ENCODE peak calls at places on chromosomes 13 and 19, in five cellular contexts. One of them, this sample, is unnamed.

GRCh38 chr19:1055028-1055425 is 11.9 kb upstream of the ARHGAP45 start:
- DNase-seq in cardiac fibroblast: no peak
- DNase-seq in stimulated activated CD4-positive, alpha-beta T cell treated with anti-CD3 and anti-CD28 coated beads, Interleukin-2, amount 100 ng/mL, for 48 hours: no peak
- DNase-seq in mucosa of gallbladder: no peak
- DNase-seq in upper lobe of right lung: no peak
- DNase-seq in this sample: no peak

GRCh38 chr13:66099825-66100224 is 1130.3 kb downstream of the PCDH9 start:
- DNase-seq in stimulated activated CD4-positive, alpha-beta T cell treated with anti-CD3 and anti-CD28 coated beads, Interleukin-2, amount 100 ng/mL, for 48 hours: no peak
- DNase-seq in mucosa of gallbladder: no peak
- DNase-seq in upper lobe of right lung: no peak
- DNase-seq in cardiac fibroblast: no peak
- DNase-seq in this sample: no peak

GRCh38 chr19:18939922-18940775 is 868 bp downstream of the HOMER3 start:
- DNase-seq in mucosa of gallbladder: peak; percentile 38
- DNase-seq in upper lobe of right lung: peak; percentile 75
- DNase-seq in cardiac fibroblast: peak; percentile 46
- DNase-seq in stimulated activated CD4-positive, alpha-beta T cell treated with anti-CD3 and anti-CD28 coated beads, Interleukin-2, amount 100 ng/mL, for 48 hours: no peak
- DNase-seq in this sample: no peak

GRCh38 chr13:51004918-51005460 is 95.4 kb downstream of the RNASEH2B start:
- DNase-seq in upper lobe of right lung: no peak
- DNase-seq in stimulated activated CD4-positive, alpha-beta T cell treated with anti-CD3 and anti-CD28 coated beads, Interleukin-2, amount 100 ng/mL, for 48 hours: no peak
- DNase-seq in mucosa of gallbladder: no peak
- DNase-seq in cardiac fibroblast: no peak
- DNase-seq in this sample: no peak

GRCh38 chr13:45950343-45950995 is 98.9 kb upstream of the SIAH3 start:
- DNase-seq in mucosa of gallbladder: no peak
- DNase-seq in upper lobe of right lung: no peak
- DNase-seq in stimulated activated CD4-positive, alpha-beta T cell treated with anti-CD3 and anti-CD28 coated beads, Interleukin-2, amount 100 ng/mL, for 48 hours: no peak
- DNase-seq in cardiac fibroblast: peak; percentile 13
- DNase-seq in this sample: no peak

GRCh38 chr13:97276862-97277269 is 54.7 kb downstream of the MBNL2 start:
- DNase-seq in upper lobe of right lung: no peak
- DNase-seq in cardiac fibroblast: peak; percentile 31
- DNase-seq in stimulated activated CD4-positive, alpha-beta T cell treated with anti-CD3 and anti-CD28 coated beads, Interleukin-2, amount 100 ng/mL, for 48 hours: no peak
- DNase-seq in mucosa of gallbladder: no peak
- DNase-seq in this sample: no peak

GRCh38 chr19:33282036-33282686 is 20.2 kb downstream of the CEBPA start:
- DNase-seq in cardiac fibroblast: no peak
- DNase-seq in mucosa of gallbladder: no peak
- DNase-seq in upper lobe of right lung: no peak
- DNase-seq in stimulated activated CD4-positive, alpha-beta T cell treated with anti-CD3 and anti-CD28 coated beads, Interleukin-2, amount 100 ng/mL, for 48 hours: no peak
- DNase-seq in this sample: no peak

GRCh38 chr19:5950744-5951143 is 27.2 kb downstream of the RANBP3 start:
- DNase-seq in stimulated activated CD4-positive, alpha-beta T cell treated with anti-CD3 and anti-CD28 coated beads, Interleukin-2, amount 100 ng/mL, for 48 hours: no peak
- DNase-seq in upper lobe of right lung: no peak
- DNase-seq in cardiac fibroblast: no peak
- DNase-seq in mucosa of gallbladder: no peak
- DNase-seq in this sample: no peak

GRCh38 chr13:102310691-102311432 is 91.0 kb downstream of the FGF14 start:
- DNase-seq in cardiac fibroblast: no peak
- DNase-seq in stimulated activated CD4-positive, alpha-beta T cell treated with anti-CD3 and anti-CD28 coated beads, Interleukin-2, amount 100 ng/mL, for 48 hours: no peak
- DNase-seq in mucosa of gallbladder: no peak
- DNase-seq in upper lobe of right lung: no peak
- DNase-seq in this sample: no peak

GRCh38 chr19:10419200-10419645 is 1.1 kb upstream of the PDE4A start:
- DNase-seq in cardiac fibroblast: no peak
- DNase-seq in mucosa of gallbladder: no peak
- DNase-seq in stimulated activated CD4-positive, alpha-beta T cell treated with anti-CD3 and anti-CD28 coated beads, Interleukin-2, amount 100 ng/mL, for 48 hours: no peak
- DNase-seq in upper lobe of right lung: no peak
- DNase-seq in this sample: no peak

GRCh38 chr13:35733832-35734231 is 257.3 kb upstream of the MAB21L1 start:
- DNase-seq in cardiac fibroblast: peak; percentile 76
- DNase-seq in stimulated activated CD4-positive, alpha-beta T cell treated with anti-CD3 and anti-CD28 coated beads, Interleukin-2, amount 100 ng/mL, for 48 hours: no peak
- DNase-seq in mucosa of gallbladder: no peak
- DNase-seq in upper lobe of right lung: no peak
- DNase-seq in this sample: no peak

GRCh38 chr19:9838324-9838723 is 3.2 kb downstream of the PIN1 start:
- DNase-seq in mucosa of gallbladder: no peak
- DNase-seq in upper lobe of right lung: no peak
- DNase-seq in cardiac fibroblast: no peak
- DNase-seq in stimulated activated CD4-positive, alpha-beta T cell treated with anti-CD3 and anti-CD28 coated beads, Interleukin-2, amount 100 ng/mL, for 48 hours: no peak
- DNase-seq in this sample: no peak

GRCh38 chr13:43196171-43196611 is 172.8 kb downstream of the DNAJC15 start:
- DNase-seq in upper lobe of right lung: no peak
- DNase-seq in mucosa of gallbladder: no peak
- DNase-seq in cardiac fibroblast: peak; percentile 60
- DNase-seq in stimulated activated CD4-positive, alpha-beta T cell treated with anti-CD3 and anti-CD28 coated beads, Interleukin-2, amount 100 ng/mL, for 48 hours: no peak
- DNase-seq in this sample: no peak

GRCh38 chr13:93151277-93151676 is 75.3 kb upstream of the GPC6 start:
- DNase-seq in stimulated activated CD4-positive, alpha-beta T cell treated with anti-CD3 and anti-CD28 coated beads, Interleukin-2, amount 100 ng/mL, for 48 hours: no peak
- DNase-seq in upper lobe of right lung: no peak
- DNase-seq in cardiac fibroblast: peak; percentile 90
- DNase-seq in mucosa of gallbladder: no peak
- DNase-seq in this sample: no peak

GRCh38 chr19:50173144-50173543 is 10.1 kb upstream of the IZUMO2 start:
- DNase-seq in cardiac fibroblast: no peak
- DNase-seq in upper lobe of right lung: no peak
- DNase-seq in mucosa of gallbladder: peak; percentile 41
- DNase-seq in stimulated activated CD4-positive, alpha-beta T cell treated with anti-CD3 and anti-CD28 coated beads, Interleukin-2, amount 100 ng/mL, for 48 hours: no peak
- DNase-seq in this sample: no peak

GRCh38 chr13:98528663-98529064 is 48.2 kb downstream of the STK24 start:
- DNase-seq in upper lobe of right lung: no peak
- DNase-seq in mucosa of gallbladder: no peak
- DNase-seq in stimulated activated CD4-positive, alpha-beta T cell treated with anti-CD3 and anti-CD28 coated beads, Interleukin-2, amount 100 ng/mL, for 48 hours: no peak
- DNase-seq in cardiac fibroblast: peak; percentile 26
- DNase-seq in this sample: no peak

GRCh38 chr19:19109601-19110000 is 28.7 kb downstream of the TMEM161A start:
- DNase-seq in cardiac fibroblast: peak; percentile 21
- DNase-seq in mucosa of gallbladder: no peak
- DNase-seq in stimulated activated CD4-positive, alpha-beta T cell treated with anti-CD3 and anti-CD28 coated beads, Interleukin-2, amount 100 ng/mL, for 48 hours: no peak
- DNase-seq in upper lobe of right lung: no peak
- DNase-seq in this sample: no peak

GRCh38 chr19:1401138-1401888 is at the start of gene GAMT:
- DNase-seq in cardiac fibroblast: peak; percentile 41
- DNase-seq in mucosa of gallbladder: no peak
- DNase-seq in upper lobe of right lung: no peak
- DNase-seq in stimulated activated CD4-positive, alpha-beta T cell treated with anti-CD3 and anti-CD28 coated beads, Interleukin-2, amount 100 ng/mL, for 48 hours: peak; percentile 59
- DNase-seq in this sample: peak; percentile 47

GRCh38 chr13:93472296-93472695 is 245.7 kb downstream of the GPC6 start:
- DNase-seq in cardiac fibroblast: no peak
- DNase-seq in mucosa of gallbladder: no peak
- DNase-seq in upper lobe of right lung: no peak
- DNase-seq in stimulated activated CD4-positive, alpha-beta T cell treated with anti-CD3 and anti-CD28 coated beads, Interleukin-2, amount 100 ng/mL, for 48 hours: no peak
- DNase-seq in this sample: no peak

GRCh38 chr19:49678970-49679831 is 2.1 kb downstream of the PRMT1 start:
- DNase-seq in stimulated activated CD4-positive, alpha-beta T cell treated with anti-CD3 and anti-CD28 coated beads, Interleukin-2, amount 100 ng/mL, for 48 hours: no peak
- DNase-seq in upper lobe of right lung: no peak
- DNase-seq in cardiac fibroblast: no peak
- DNase-seq in mucosa of gallbladder: no peak
- DNase-seq in this sample: no peak

GRCh38 chr19:4120531-4120930 is 3.4 kb downstream of the MAP2K2 start:
- DNase-seq in cardiac fibroblast: peak; percentile 74
- DNase-seq in stimulated activated CD4-positive, alpha-beta T cell treated with anti-CD3 and anti-CD28 coated beads, Interleukin-2, amount 100 ng/mL, for 48 hours: no peak
- DNase-seq in mucosa of gallbladder: no peak
- DNase-seq in upper lobe of right lung: no peak
- DNase-seq in this sample: no peak

GRCh38 chr13:25267715-25268114 is 19.6 kb downstream of the MTMR6 start:
- DNase-seq in cardiac fibroblast: peak; percentile 41
- DNase-seq in mucosa of gallbladder: no peak
- DNase-seq in stimulated activated CD4-positive, alpha-beta T cell treated with anti-CD3 and anti-CD28 coated beads, Interleukin-2, amount 100 ng/mL, for 48 hours: no peak
- DNase-seq in upper lobe of right lung: no peak
- DNase-seq in this sample: peak; percentile 11

GRCh38 chr19:19752760-19753403 is 20.0 kb upstream of the ZNF14 start:
- DNase-seq in upper lobe of right lung: no peak
- DNase-seq in cardiac fibroblast: no peak
- DNase-seq in mucosa of gallbladder: no peak
- DNase-seq in stimulated activated CD4-positive, alpha-beta T cell treated with anti-CD3 and anti-CD28 coated beads, Interleukin-2, amount 100 ng/mL, for 48 hours: no peak
- DNase-seq in this sample: no peak

GRCh38 chr19:36215276-36216171 is 618 bp downstream of the ZNF146 start:
- DNase-seq in cardiac fibroblast: peak; percentile 60
- DNase-seq in mucosa of gallbladder: no peak
- DNase-seq in stimulated activated CD4-positive, alpha-beta T cell treated with anti-CD3 and anti-CD28 coated beads, Interleukin-2, amount 100 ng/mL, for 48 hours: no peak
- DNase-seq in upper lobe of right lung: no peak
- DNase-seq in this sample: no peak

GRCh38 chr19:51327066-51327985 is 14.6 kb downstream of the VSIG10L start:
- DNase-seq in cardiac fibroblast: peak; percentile 60
- DNase-seq in mucosa of gallbladder: peak; percentile 48
- DNase-seq in upper lobe of right lung: peak; percentile 75
- DNase-seq in stimulated activated CD4-positive, alpha-beta T cell treated with anti-CD3 and anti-CD28 coated beads, Interleukin-2, amount 100 ng/mL, for 48 hours: peak; percentile 66
- DNase-seq in this sample: peak; percentile 29

GRCh38 chr13:97231832-97232201 is 9.7 kb downstream of the MBNL2 start:
- DNase-seq in upper lobe of right lung: no peak
- DNase-seq in cardiac fibroblast: peak; percentile 42
- DNase-seq in mucosa of gallbladder: no peak
- DNase-seq in stimulated activated CD4-positive, alpha-beta T cell treated with anti-CD3 and anti-CD28 coated beads, Interleukin-2, amount 100 ng/mL, for 48 hours: no peak
- DNase-seq in this sample: no peak

GRCh38 chr19:33176670-33177416 is 17.3 kb upstream of the LRP3 start:
- DNase-seq in upper lobe of right lung: peak; percentile 98
- DNase-seq in cardiac fibroblast: peak; percentile 99
- DNase-seq in stimulated activated CD4-positive, alpha-beta T cell treated with anti-CD3 and anti-CD28 coated beads, Interleukin-2, amount 100 ng/mL, for 48 hours: peak; percentile 94
- DNase-seq in mucosa of gallbladder: peak; percentile 99
- DNase-seq in this sample: peak; percentile 99

GRCh38 chr19:47438793-47439220 is 19.5 kb upstream of the MEIS3 start:
- DNase-seq in cardiac fibroblast: no peak
- DNase-seq in upper lobe of right lung: no peak
- DNase-seq in stimulated activated CD4-positive, alpha-beta T cell treated with anti-CD3 and anti-CD28 coated beads, Interleukin-2, amount 100 ng/mL, for 48 hours: no peak
- DNase-seq in mucosa of gallbladder: no peak
- DNase-seq in this sample: no peak

GRCh38 chr19:17125052-17125727 is 49.6 kb downstream of the MYO9B start:
- DNase-seq in upper lobe of right lung: no peak
- DNase-seq in stimulated activated CD4-positive, alpha-beta T cell treated with anti-CD3 and anti-CD28 coated beads, Interleukin-2, amount 100 ng/mL, for 48 hours: no peak
- DNase-seq in mucosa of gallbladder: no peak
- DNase-seq in cardiac fibroblast: peak; percentile 59
- DNase-seq in this sample: peak; percentile 77

GRCh38 chr13:44051923-44052322 is 172.2 kb downstream of the LACC1 start:
- DNase-seq in stimulated activated CD4-positive, alpha-beta T cell treated with anti-CD3 and anti-CD28 coated beads, Interleukin-2, amount 100 ng/mL, for 48 hours: no peak
- DNase-seq in cardiac fibroblast: peak; percentile 12
- DNase-seq in upper lobe of right lung: no peak
- DNase-seq in mucosa of gallbladder: no peak
- DNase-seq in this sample: no peak

GRCh38 chr19:30324982-30325381 is 47.2 kb upstream of the ZNF536 start:
- DNase-seq in mucosa of gallbladder: no peak
- DNase-seq in upper lobe of right lung: no peak
- DNase-seq in cardiac fibroblast: no peak
- DNase-seq in stimulated activated CD4-positive, alpha-beta T cell treated with anti-CD3 and anti-CD28 coated beads, Interleukin-2, amount 100 ng/mL, for 48 hours: no peak
- DNase-seq in this sample: no peak

GRCh38 chr13:90154311-90154960 is 1193.1 kb upstream of the MIR17HG start:
- DNase-seq in cardiac fibroblast: no peak
- DNase-seq in mucosa of gallbladder: no peak
- DNase-seq in stimulated activated CD4-positive, alpha-beta T cell treated with anti-CD3 and anti-CD28 coated beads, Interleukin-2, amount 100 ng/mL, for 48 hours: no peak
- DNase-seq in upper lobe of right lung: no peak
- DNase-seq in this sample: no peak

GRCh38 chr19:18848860-18849661 is 17.3 kb downstream of the UPF1 start:
- DNase-seq in upper lobe of right lung: peak; percentile 79
- DNase-seq in mucosa of gallbladder: peak; percentile 67
- DNase-seq in cardiac fibroblast: peak; percentile 85
- DNase-seq in stimulated activated CD4-positive, alpha-beta T cell treated with anti-CD3 and anti-CD28 coated beads, Interleukin-2, amount 100 ng/mL, for 48 hours: no peak
- DNase-seq in this sample: no peak

GRCh38 chr19:31430381-31430780 is 81.1 kb upstream of the TSHZ3 start:
- DNase-seq in cardiac fibroblast: no peak
- DNase-seq in stimulated activated CD4-positive, alpha-beta T cell treated with anti-CD3 and anti-CD28 coated beads, Interleukin-2, amount 100 ng/mL, for 48 hours: no peak
- DNase-seq in upper lobe of right lung: no peak
- DNase-seq in mucosa of gallbladder: no peak
- DNase-seq in this sample: no peak